ENCODE peak calls at places on chromosomes 1 and 21, in seven cellular contexts. One of them, this sample, is unnamed.

GRCh38 chr1:24929876-24930702 is at the start of gene RUNX3:
- DNase-seq in choroid plexus epithelial cell: no peak
- DNase-seq in amniotic stem cell: no peak
- DNase-seq in lung: peak
- DNase-seq in lower lobe of right lung: peak
- DNase-seq in AG04450: no peak
- DNase-seq in retinal pigment epithelial cell: no peak
- DNase-seq in this sample: peak

GRCh38 chr1:6489799-6490180 is 1.7 kb downstream of the PLEKHG5 start:
- DNase-seq in choroid plexus epithelial cell: peak
- DNase-seq in amniotic stem cell: peak
- DNase-seq in lung: peak
- DNase-seq in lower lobe of right lung: peak
- DNase-seq in AG04450: peak
- DNase-seq in retinal pigment epithelial cell: peak
- DNase-seq in this sample: peak

GRCh38 chr1:22915816-22916468 is 56.7 kb downstream of the LACTBL1 start:
- DNase-seq in choroid plexus epithelial cell: no peak
- DNase-seq in amniotic stem cell: no peak
- DNase-seq in lung: no peak
- DNase-seq in lower lobe of right lung: no peak
- DNase-seq in AG04450: no peak
- DNase-seq in retinal pigment epithelial cell: no peak
- DNase-seq in this sample: no peak

GRCh38 chr1:244092293-244093264 is 41.5 kb downstream of the ZBTB18 start:
- DNase-seq in choroid plexus epithelial cell: peak
- DNase-seq in amniotic stem cell: no peak
- DNase-seq in lung: no peak
- DNase-seq in lower lobe of right lung: no peak
- DNase-seq in AG04450: peak
- DNase-seq in retinal pigment epithelial cell: peak
- DNase-seq in this sample: no peak

GRCh38 chr1:3457910-3458621 is 3.6 kb downstream of the ARHGEF16 start:
- DNase-seq in choroid plexus epithelial cell: no peak
- DNase-seq in amniotic stem cell: no peak
- DNase-seq in lung: no peak
- DNase-seq in lower lobe of right lung: no peak
- DNase-seq in AG04450: no peak
- DNase-seq in retinal pigment epithelial cell: no peak
- DNase-seq in this sample: peak

GRCh38 chr1:231497629-231498152 is 30.8 kb upstream of the TSNAX start:
- DNase-seq in choroid plexus epithelial cell: no peak
- DNase-seq in amniotic stem cell: no peak
- DNase-seq in lung: no peak
- DNase-seq in lower lobe of right lung: no peak
- DNase-seq in AG04450: no peak
- DNase-seq in retinal pigment epithelial cell: no peak
- DNase-seq in this sample: no peak

GRCh38 chr1:232248276-232248803 is 381.6 kb downstream of the SIPA1L2 start:
- DNase-seq in choroid plexus epithelial cell: no peak
- DNase-seq in amniotic stem cell: no peak
- DNase-seq in lung: no peak
- DNase-seq in lower lobe of right lung: no peak
- DNase-seq in AG04450: no peak
- DNase-seq in retinal pigment epithelial cell: no peak
- DNase-seq in this sample: no peak

GRCh38 chr1:36217667-36218066 is 6.6 kb upstream of the THRAP3 start:
- DNase-seq in choroid plexus epithelial cell: peak
- DNase-seq in amniotic stem cell: no peak
- DNase-seq in lung: no peak
- DNase-seq in lower lobe of right lung: no peak
- DNase-seq in AG04450: no peak
- DNase-seq in retinal pigment epithelial cell: no peak
- DNase-seq in this sample: no peak

GRCh38 chr21:32826317-32827167 is 55.0 kb upstream of the PAXBP1 start:
- DNase-seq in choroid plexus epithelial cell: peak
- DNase-seq in amniotic stem cell: peak
- DNase-seq in lung: no peak
- DNase-seq in lower lobe of right lung: no peak
- DNase-seq in AG04450: peak
- DNase-seq in retinal pigment epithelial cell: peak
- DNase-seq in this sample: no peak

GRCh38 chr1:36178479-36179219 is 22.7 kb downstream of the MAP7D1 start:
- DNase-seq in choroid plexus epithelial cell: no peak
- DNase-seq in amniotic stem cell: no peak
- DNase-seq in lung: peak
- DNase-seq in lower lobe of right lung: peak
- DNase-seq in AG04450: no peak
- DNase-seq in retinal pigment epithelial cell: no peak
- DNase-seq in this sample: no peak

GRCh38 chr1:27349784-27350672 is 8.2 kb downstream of the SYTL1 start:
- DNase-seq in choroid plexus epithelial cell: peak
- DNase-seq in amniotic stem cell: no peak
- DNase-seq in lung: peak
- DNase-seq in lower lobe of right lung: peak
- DNase-seq in AG04450: peak
- DNase-seq in retinal pigment epithelial cell: no peak
- DNase-seq in this sample: peak

GRCh38 chr1:146012703-146013565 is 8.6 kb downstream of the HJV start:
- DNase-seq in choroid plexus epithelial cell: peak
- DNase-seq in amniotic stem cell: peak
- DNase-seq in lung: no peak
- DNase-seq in lower lobe of right lung: no peak
- DNase-seq in AG04450: peak
- DNase-seq in retinal pigment epithelial cell: peak
- DNase-seq in this sample: no peak

GRCh38 chr1:153380711-153381110 is 5.3 kb upstream of the S100A12 start:
- DNase-seq in choroid plexus epithelial cell: no peak
- DNase-seq in amniotic stem cell: no peak
- DNase-seq in lung: no peak
- DNase-seq in lower lobe of right lung: no peak
- DNase-seq in AG04450: no peak
- DNase-seq in retinal pigment epithelial cell: no peak
- DNase-seq in this sample: no peak

GRCh38 chr21:41593784-41594138 is 85.8 kb upstream of the TMPRSS2 start:
- DNase-seq in choroid plexus epithelial cell: no peak
- DNase-seq in amniotic stem cell: no peak
- DNase-seq in lung: peak
- DNase-seq in lower lobe of right lung: no peak
- DNase-seq in AG04450: no peak
- DNase-seq in retinal pigment epithelial cell: no peak
- DNase-seq in this sample: no peak

GRCh38 chr1:94358630-94359599 is 59.3 kb upstream of the ABCD3 start:
- DNase-seq in choroid plexus epithelial cell: no peak
- DNase-seq in amniotic stem cell: no peak
- DNase-seq in lung: no peak
- DNase-seq in lower lobe of right lung: no peak
- DNase-seq in AG04450: no peak
- DNase-seq in retinal pigment epithelial cell: no peak
- DNase-seq in this sample: no peak

GRCh38 chr1:197063212-197063611 is 3.8 kb downstream of the F13B start:
- DNase-seq in choroid plexus epithelial cell: no peak
- DNase-seq in amniotic stem cell: no peak
- DNase-seq in lung: no peak
- DNase-seq in lower lobe of right lung: no peak
- DNase-seq in AG04450: no peak
- DNase-seq in retinal pigment epithelial cell: no peak
- DNase-seq in this sample: no peak

GRCh38 chr21:24938592-24938991 is 668.7 kb downstream of the MRPL39 start:
- DNase-seq in choroid plexus epithelial cell: no peak
- DNase-seq in amniotic stem cell: no peak
- DNase-seq in lung: no peak
- DNase-seq in lower lobe of right lung: no peak
- DNase-seq in AG04450: no peak
- DNase-seq in retinal pigment epithelial cell: no peak
- DNase-seq in this sample: no peak

GRCh38 chr1:98781906-98782305 is 120.4 kb downstream of the SNX7 start:
- DNase-seq in choroid plexus epithelial cell: no peak
- DNase-seq in amniotic stem cell: no peak
- DNase-seq in lung: no peak
- DNase-seq in lower lobe of right lung: no peak
- DNase-seq in AG04450: no peak
- DNase-seq in retinal pigment epithelial cell: no peak
- DNase-seq in this sample: no peak

GRCh38 chr1:117795190-117795589 is 134.2 kb downstream of the GDAP2 start:
- DNase-seq in choroid plexus epithelial cell: peak
- DNase-seq in amniotic stem cell: no peak
- DNase-seq in lung: no peak
- DNase-seq in lower lobe of right lung: no peak
- DNase-seq in AG04450: peak
- DNase-seq in retinal pigment epithelial cell: no peak
- DNase-seq in this sample: no peak

GRCh38 chr1:202210370-202210769 is 16.8 kb downstream of the LGR6 start:
- DNase-seq in choroid plexus epithelial cell: peak
- DNase-seq in amniotic stem cell: no peak
- DNase-seq in lung: no peak
- DNase-seq in lower lobe of right lung: no peak
- DNase-seq in AG04450: no peak
- DNase-seq in retinal pigment epithelial cell: no peak
- DNase-seq in this sample: no peak

GRCh38 chr1:162003825-162004205 is 19.9 kb downstream of the OLFML2B start:
- DNase-seq in choroid plexus epithelial cell: peak
- DNase-seq in amniotic stem cell: peak
- DNase-seq in lung: no peak
- DNase-seq in lower lobe of right lung: no peak
- DNase-seq in AG04450: peak
- DNase-seq in retinal pigment epithelial cell: no peak
- DNase-seq in this sample: no peak

GRCh38 chr1:226783202-226783601 is 44.1 kb upstream of the ITPKB start:
- DNase-seq in choroid plexus epithelial cell: no peak
- DNase-seq in amniotic stem cell: no peak
- DNase-seq in lung: no peak
- DNase-seq in lower lobe of right lung: no peak
- DNase-seq in AG04450: no peak
- DNase-seq in retinal pigment epithelial cell: no peak
- DNase-seq in this sample: no peak

GRCh38 chr1:154746620-154747299 is 123.3 kb downstream of the KCNN3 start:
- DNase-seq in choroid plexus epithelial cell: no peak
- DNase-seq in amniotic stem cell: no peak
- DNase-seq in lung: no peak
- DNase-seq in lower lobe of right lung: no peak
- DNase-seq in AG04450: no peak
- DNase-seq in retinal pigment epithelial cell: no peak
- DNase-seq in this sample: no peak

This sample was measured in Right ventricle myocardium inferior.